ENCODE peak calls at places on chromosomes 11 and 22, in five cellular contexts. One of them, this sample, is unnamed.

GRCh38 chr11:2551131-2551530 is 106.3 kb downstream of the KCNQ1 start:
- DNase-seq in mesendoderm: no peak
- DNase-seq in H9: no peak
- DNase-seq in neuronal stem cell: no peak
- DNase-seq in IMR-90: no peak
- DNase-seq in this sample: no peak

GRCh38 chr22:27866136-27867091 is 52.6 kb downstream of the PITPNB start:
- DNase-seq in H9: no peak
- DNase-seq in mesendoderm: no peak
- DNase-seq in neuronal stem cell: no peak
- DNase-seq in IMR-90: peak; percentile 99
- DNase-seq in this sample: peak; percentile 80

GRCh38 chr11:124198852-124199389 is 15.8 kb downstream of the OR10D3 start:
- DNase-seq in H9: no peak
- DNase-seq in mesendoderm: no peak
- DNase-seq in IMR-90: no peak
- DNase-seq in neuronal stem cell: no peak
- DNase-seq in this sample: no peak

GRCh38 chr22:38266120-38266519 is 6.7 kb downstream of the TMEM184B start:
- DNase-seq in IMR-90: peak; percentile 19
- DNase-seq in mesendoderm: no peak
- DNase-seq in neuronal stem cell: no peak
- DNase-seq in H9: peak; percentile 23
- DNase-seq in this sample: no peak

GRCh38 chr11:117931971-117932370 is 2.8 kb upstream of the TMPRSS13 start:
- DNase-seq in neuronal stem cell: no peak
- DNase-seq in IMR-90: no peak
- DNase-seq in H9: no peak
- DNase-seq in mesendoderm: no peak
- DNase-seq in this sample: peak; percentile 64

GRCh38 chr11:16993495-16993894 is 20.7 kb downstream of the PLEKHA7 start:
- DNase-seq in mesendoderm: no peak
- DNase-seq in neuronal stem cell: no peak
- DNase-seq in H9: no peak
- DNase-seq in IMR-90: no peak
- DNase-seq in this sample: no peak

GRCh38 chr11:18012314-18012905 is 437 bp downstream of the SERGEF start:
- DNase-seq in H9: peak; percentile 57
- DNase-seq in neuronal stem cell: no peak
- DNase-seq in IMR-90: peak; percentile 13
- DNase-seq in mesendoderm: peak; percentile 68
- DNase-seq in this sample: peak; percentile 45

GRCh38 chr11:44950625-44951472 is at the start of gene TP53I11:
- DNase-seq in mesendoderm: no peak
- DNase-seq in neuronal stem cell: peak; percentile 66
- DNase-seq in H9: no peak
- DNase-seq in IMR-90: peak; percentile 60
- DNase-seq in this sample: peak; percentile 86

GRCh38 chr22:19086944-19087343 is 35.3 kb downstream of the DGCR2 start:
- DNase-seq in neuronal stem cell: no peak
- DNase-seq in IMR-90: peak; percentile 69
- DNase-seq in H9: no peak
- DNase-seq in mesendoderm: no peak
- DNase-seq in this sample: no peak

GRCh38 chr11:113663567-113663966 is 42.5 kb downstream of the TMPRSS5 start:
- DNase-seq in mesendoderm: no peak
- DNase-seq in IMR-90: no peak
- DNase-seq in H9: no peak
- DNase-seq in neuronal stem cell: no peak
- DNase-seq in this sample: no peak

GRCh38 chr11:71094296-71095077 is 157.9 kb downstream of the SHANK2 start:
- DNase-seq in neuronal stem cell: no peak
- DNase-seq in H9: no peak
- DNase-seq in IMR-90: no peak
- DNase-seq in mesendoderm: no peak
- DNase-seq in this sample: no peak

GRCh38 chr22:19855504-19856409 is 1.1 kb upstream of the GNB1L start:
- DNase-seq in mesendoderm: peak; percentile 53
- DNase-seq in IMR-90: peak; percentile 35
- DNase-seq in H9: peak; percentile 58
- DNase-seq in neuronal stem cell: no peak
- DNase-seq in this sample: no peak

GRCh38 chr22:22460635-22461034 is 47.9 kb downstream of the ZNF280B start:
- DNase-seq in mesendoderm: peak; percentile 8
- DNase-seq in IMR-90: no peak
- DNase-seq in neuronal stem cell: no peak
- DNase-seq in H9: no peak
- DNase-seq in this sample: no peak

GRCh38 chr11:30760341-30760740 is 174.2 kb upstream of the MPPED2 start:
- DNase-seq in H9: no peak
- DNase-seq in mesendoderm: no peak
- DNase-seq in neuronal stem cell: no peak
- DNase-seq in IMR-90: peak; percentile 5
- DNase-seq in this sample: no peak

GRCh38 chr11:77402218-77402556 is 71.7 kb downstream of the PAK1 start:
- DNase-seq in mesendoderm: no peak
- DNase-seq in IMR-90: no peak
- DNase-seq in neuronal stem cell: no peak
- DNase-seq in H9: no peak
- DNase-seq in this sample: no peak

GRCh38 chr11:57979532-57980079 is 44.1 kb upstream of the OR9Q1 start:
- DNase-seq in IMR-90: no peak
- DNase-seq in mesendoderm: no peak
- DNase-seq in H9: no peak
- DNase-seq in neuronal stem cell: no peak
- DNase-seq in this sample: no peak

GRCh38 chr11:134765565-134765964 is 353.5 kb upstream of the B3GAT1 start:
- DNase-seq in neuronal stem cell: no peak
- DNase-seq in IMR-90: no peak
- DNase-seq in mesendoderm: no peak
- DNase-seq in H9: no peak
- DNase-seq in this sample: no peak

GRCh38 chr11:94593030-94593429 is 25.9 kb downstream of the PIWIL4 start:
- DNase-seq in H9: no peak
- DNase-seq in mesendoderm: no peak
- DNase-seq in IMR-90: peak; percentile 72
- DNase-seq in neuronal stem cell: no peak
- DNase-seq in this sample: peak; percentile 63

DNA sequence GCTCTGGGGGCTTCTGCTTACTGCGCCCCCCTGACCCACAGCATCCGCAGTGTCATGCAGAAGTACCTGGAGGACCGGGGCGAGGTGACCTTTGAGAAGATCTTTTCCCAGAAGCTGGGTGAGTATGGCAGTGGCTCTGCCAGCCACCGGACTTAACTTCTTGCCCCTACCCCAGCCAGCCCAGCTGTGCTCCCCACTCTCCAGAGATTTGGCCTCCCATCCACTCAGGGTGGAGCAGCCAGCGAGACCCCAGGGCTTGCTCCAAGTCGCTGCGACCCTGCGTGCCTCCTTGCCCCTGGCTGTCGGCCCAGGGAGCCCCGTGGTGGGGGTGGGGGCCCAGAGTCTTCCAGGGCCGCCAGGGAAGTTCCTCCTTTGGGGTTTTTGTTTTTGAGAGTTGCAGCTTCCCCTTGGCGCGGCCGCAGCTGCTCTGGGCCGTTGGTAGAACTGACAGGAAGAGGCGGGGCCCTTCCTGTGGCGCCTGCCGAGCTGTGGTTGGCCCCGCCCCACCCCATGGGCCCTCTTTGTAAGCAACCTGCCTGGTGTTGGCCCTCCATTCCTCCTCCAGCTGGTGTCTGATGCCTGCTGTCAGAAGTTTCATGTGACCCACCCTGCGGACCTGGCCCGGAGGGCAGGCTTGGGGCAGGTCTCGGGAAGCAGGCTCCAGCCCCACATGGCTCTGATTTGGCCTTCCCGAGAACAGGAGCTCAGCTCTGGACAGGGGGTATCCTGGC is 11.1 kb downstream of the GRK2 start:
- DNase-seq in IMR-90: peak; percentile 64
- DNase-seq in mesendoderm: peak; percentile 84
- DNase-seq in H9: peak; percentile 88
- DNase-seq in neuronal stem cell: no peak
- DNase-seq in this sample: peak; percentile 33
- H2BK5ac ChIP-seq in IMR-90: peak overlapping the region; percentile 87
- H2BK5ac ChIP-seq in mesendoderm: peak overlapping the region; percentile 51
- H2BK5ac ChIP-seq in H9: no peak overlapping the region
- H2BK5ac ChIP-seq in neuronal stem cell: peak overlapping the region; percentile 97
- H2BK5ac ChIP-seq in this sample: no peak overlapping the region

GRCh38 chr11:120061761-120062560 is 76.0 kb downstream of the TRIM29 start:
- DNase-seq in mesendoderm: peak; percentile 73
- DNase-seq in H9: peak; percentile 74
- DNase-seq in neuronal stem cell: peak; percentile 78
- DNase-seq in IMR-90: no peak
- DNase-seq in this sample: peak; percentile 20
- H2BK5ac ChIP-seq in mesendoderm: no peak overlapping the region
- H2BK5ac ChIP-seq in H9: no peak overlapping the region
- H2BK5ac ChIP-seq in neuronal stem cell: no peak overlapping the region
- H2BK5ac ChIP-seq in IMR-90: no peak overlapping the region
- H2BK5ac ChIP-seq in this sample: peak overlapping the region; percentile 32

GRCh38 chr11:24421766-24422165 is 75.1 kb upstream of the LUZP2 start:
- DNase-seq in IMR-90: peak; percentile 7
- DNase-seq in H9: no peak
- DNase-seq in neuronal stem cell: no peak
- DNase-seq in mesendoderm: peak; percentile 22
- DNase-seq in this sample: no peak
- H2BK5ac ChIP-seq in IMR-90: no peak overlapping the region
- H2BK5ac ChIP-seq in H9: no peak overlapping the region
- H2BK5ac ChIP-seq in neuronal stem cell: no peak overlapping the region
- H2BK5ac ChIP-seq in mesendoderm: no peak overlapping the region
- H2BK5ac ChIP-seq in this sample: peak overlapping the region; percentile 76

GRCh38 chr11:126746443-126746842 is 254.1 kb downstream of the KIRREL3 start:
- DNase-seq in H9: no peak
- DNase-seq in IMR-90: no peak
- DNase-seq in neuronal stem cell: no peak
- DNase-seq in mesendoderm: no peak
- DNase-seq in this sample: no peak

GRCh38 chr11:126748097-126748756 is 252.3 kb downstream of the KIRREL3 start:
- DNase-seq in IMR-90: no peak
- DNase-seq in H9: no peak
- DNase-seq in neuronal stem cell: no peak
- DNase-seq in mesendoderm: no peak
- DNase-seq in this sample: no peak

GRCh38 chr11:126744699-126745098 is 255.9 kb downstream of the KIRREL3 start:
- DNase-seq in IMR-90: no peak
- DNase-seq in H9: no peak
- DNase-seq in mesendoderm: no peak
- DNase-seq in neuronal stem cell: no peak
- DNase-seq in this sample: no peak

GRCh38 chr11:126751242-126751641 is 249.3 kb downstream of the KIRREL3 start:
- DNase-seq in H9: no peak
- DNase-seq in IMR-90: peak; percentile 89
- DNase-seq in neuronal stem cell: no peak
- DNase-seq in mesendoderm: no peak
- DNase-seq in this sample: no peak

GRCh38 chr11:126747315-126747714 is 253.3 kb downstream of the KIRREL3 start:
- DNase-seq in neuronal stem cell: no peak
- DNase-seq in H9: no peak
- DNase-seq in IMR-90: no peak
- DNase-seq in mesendoderm: no peak
- DNase-seq in this sample: no peak
- H2BK5ac ChIP-seq in neuronal stem cell: no peak overlapping the region
- H2BK5ac ChIP-seq in H9: no peak overlapping the region
- H2BK5ac ChIP-seq in IMR-90: no peak overlapping the region
- H2BK5ac ChIP-seq in mesendoderm: no peak overlapping the region
- H2BK5ac ChIP-seq in this sample: no peak overlapping the region

GRCh38 chr11:64885367-64886286 is 7.2 kb upstream of the EHD1 start:
- DNase-seq in mesendoderm: no peak
- DNase-seq in IMR-90: peak; percentile 94
- DNase-seq in H9: no peak
- DNase-seq in neuronal stem cell: no peak
- DNase-seq in this sample: peak; percentile 66

GRCh38 chr11:64888406-64888757 is 10.0 kb upstream of the EHD1 start:
- DNase-seq in H9: no peak
- DNase-seq in IMR-90: no peak
- DNase-seq in mesendoderm: no peak
- DNase-seq in neuronal stem cell: no peak
- DNase-seq in this sample: no peak

GRCh38 chr11:64888761-64889511 is 10.5 kb upstream of the EHD1 start:
- DNase-seq in IMR-90: no peak
- DNase-seq in H9: no peak
- DNase-seq in mesendoderm: peak; percentile 26
- DNase-seq in neuronal stem cell: no peak
- DNase-seq in this sample: peak; percentile 71

GRCh38 chr11:64887757-64888405 is 9.5 kb upstream of the EHD1 start:
- DNase-seq in neuronal stem cell: peak; percentile 79
- DNase-seq in H9: peak; percentile 88
- DNase-seq in mesendoderm: peak; percentile 79
- DNase-seq in IMR-90: no peak
- DNase-seq in this sample: peak; percentile 81

GRCh38 chr11:64887234-64887756 is 8.9 kb upstream of the EHD1 start:
- DNase-seq in mesendoderm: no peak
- DNase-seq in H9: no peak
- DNase-seq in IMR-90: no peak
- DNase-seq in neuronal stem cell: no peak
- DNase-seq in this sample: no peak
- H2BK5ac ChIP-seq in mesendoderm: no peak overlapping the region
- H2BK5ac ChIP-seq in H9: no peak overlapping the region
- H2BK5ac ChIP-seq in IMR-90: no peak overlapping the region
- H2BK5ac ChIP-seq in neuronal stem cell: no peak overlapping the region
- H2BK5ac ChIP-seq in this sample: no peak overlapping the region

DNA sequence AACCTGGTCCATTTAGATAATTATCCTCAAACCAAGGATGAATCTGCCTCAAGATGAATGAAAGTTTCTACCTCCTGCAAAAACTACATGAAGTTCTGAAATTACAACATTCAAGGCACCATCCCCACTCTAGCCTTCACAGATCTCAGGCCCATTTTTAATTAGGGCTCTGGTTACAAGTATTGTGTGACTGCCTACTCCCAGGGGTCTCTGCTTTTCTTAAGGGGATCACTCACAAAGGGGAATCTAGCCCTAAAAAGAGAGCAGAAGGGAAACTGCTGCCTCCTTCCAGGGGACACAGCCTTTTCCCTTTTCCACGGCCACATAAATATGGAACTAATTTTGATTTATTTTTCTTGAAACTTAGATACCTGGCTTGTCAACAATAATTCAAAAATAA is 17.4 kb upstream of the TMEM135 start:
- DNase-seq in H9: no peak
- DNase-seq in IMR-90: no peak
- DNase-seq in mesendoderm: no peak
- DNase-seq in neuronal stem cell: no peak
- DNase-seq in this sample: no peak
- H2BK5ac ChIP-seq in H9: no peak overlapping the region
- H2BK5ac ChIP-seq in IMR-90: no peak overlapping the region
- H2BK5ac ChIP-seq in mesendoderm: no peak overlapping the region
- H2BK5ac ChIP-seq in neuronal stem cell: no peak overlapping the region
- H2BK5ac ChIP-seq in this sample: no peak overlapping the region

DNA sequence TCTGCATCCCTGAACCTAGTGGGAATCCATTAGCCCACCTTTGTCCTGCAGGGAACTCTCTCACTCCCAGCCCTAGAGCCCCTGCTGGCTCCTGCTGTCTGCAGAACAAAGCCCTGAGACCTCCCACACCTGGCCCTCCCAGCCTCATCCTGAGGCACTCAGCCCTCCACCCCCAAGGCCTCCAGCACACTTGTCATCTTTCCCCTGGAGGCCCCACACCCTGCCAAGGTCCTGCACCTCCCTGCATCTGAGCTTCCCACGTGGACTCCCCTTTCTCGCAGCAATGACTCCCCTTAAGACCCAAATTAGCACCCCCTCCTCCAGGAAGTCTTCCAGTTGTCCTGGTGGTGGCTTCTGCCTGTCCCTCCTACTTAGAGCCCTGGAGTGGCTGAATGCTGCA is 42.3 kb upstream of the LINC01488 start:
- DNase-seq in H9: peak; percentile 81
- DNase-seq in neuronal stem cell: no peak
- DNase-seq in IMR-90: no peak
- DNase-seq in mesendoderm: peak; percentile 47
- DNase-seq in this sample: no peak
- H2BK5ac ChIP-seq in H9: no peak overlapping the region
- H2BK5ac ChIP-seq in neuronal stem cell: peak overlapping the region; percentile 18
- H2BK5ac ChIP-seq in IMR-90: no peak overlapping the region
- H2BK5ac ChIP-seq in mesendoderm: no peak overlapping the region
- H2BK5ac ChIP-seq in this sample: no peak overlapping the region